ENCODE peak calls at places on chromosomes 3 and 15, in eight cellular contexts. O is testis; L is AG20443; D is dermis blood vessel endothelial cell; Q is neuronal stem cell; M is activated T-cell treated with anti-CD3 and anti-CD28 coated beads, Interleukin-2, amount 50 U/mL, for 1 hour; S is keratinocyte; N is SK-N-DZ. X is an unnamed sample.

GRCh38 chr15:74336061-74337005 is 31.1 kb downstream of the CYP11A1 start:
- DNase-seq in O (no peak), L (peak), D (no peak), Q (no peak), M (no peak), S (no peak), N (no peak), X (no peak)

GRCh38 chr15:90086868-90087268 is 15.4 kb downstream of the IDH2 start:
- DNase-seq in O (no peak), L (peak), D (peak), Q (no peak), M (peak), S (no peak), N (peak), X (no peak)

GRCh38 chr3:109188726-109189125 is 52.2 kb downstream of the C3orf85 start:
- DNase-seq in O (no peak), L (no peak), D (no peak), Q (no peak), M (no peak), S (no peak), N (peak), X (no peak)

GRCh38 chr3:71559021-71559420 is 24.5 kb downstream of the FOXP1 start:
- DNase-seq in O (no peak), L (no peak), D (no peak), Q (no peak), M (no peak), S (no peak), N (no peak), X (no peak)

GRCh38 chr3:79767953-79768282 is at the start of gene ROBO1:
- DNase-seq in O (peak), L (no peak), D (peak), Q (peak), M (no peak), S (no peak), N (peak), X (no peak)

GRCh38 chr3:142645236-142645793 is 49.1 kb downstream of the PLS1 start:
- DNase-seq in O (no peak), L (no peak), D (peak), Q (no peak), M (no peak), S (peak), N (no peak), X (peak)

GRCh38 chr3:65350786-65351476 is 663.1 kb upstream of the ADAMTS9 start:
- DNase-seq in O (no peak), L (no peak), D (no peak), Q (no peak), M (no peak), S (no peak), N (no peak), X (no peak)

GRCh38 chr3:16840111-16840444 is 44.7 kb upstream of the PLCL2 start:
- DNase-seq in O (no peak), L (no peak), D (peak), Q (no peak), M (no peak), S (no peak), N (no peak), X (no peak)

GRCh38 chr3:188509316-188509715 is 355.4 kb downstream of the LPP start:
- DNase-seq in O (no peak), L (no peak), D (no peak), Q (no peak), M (no peak), S (no peak), N (no peak), X (no peak)

GRCh38 chr15:62870216-62870615 is 172.3 kb upstream of the TPM1 start:
- DNase-seq in O (no peak), L (no peak), D (no peak), Q (no peak), M (no peak), S (no peak), N (no peak), X (no peak)

GRCh38 chr3:100184960-100185566 is 70.8 kb upstream of the FILIP1L start:
- DNase-seq in O (no peak), L (peak), D (peak), Q (no peak), M (no peak), S (no peak), N (no peak), X (no peak)

GRCh38 chr15:64305261-64305660 is 50.7 kb downstream of the CSNK1G1 start:
- DNase-seq in O (no peak), L (no peak), D (peak), Q (no peak), M (no peak), S (no peak), N (no peak), X (no peak)

GRCh38 chr3:58013973-58014649 is 5.9 kb downstream of the FLNB start:
- DNase-seq in O (peak), L (peak), D (peak), Q (no peak), M (no peak), S (no peak), N (peak), X (no peak)